ENCODE peak calls at places on chromosomes 7 and 10, in eight cellular contexts. Q is psoas muscle, S is lung, E is heart left ventricle, P is lower lobe of right lung, L is brain microvascular endothelial cell, V is endothelial cell, X is RWPE1. Y is an unnamed sample.

GRCh38 chr10:103327906-103328305 is 23.0 kb downstream of the PCGF6 start:
- DNase-seq in Q (no peak), X (no peak), P (no peak), L (no peak), V (no peak), S (no peak), E (no peak), Y (no peak)

GRCh38 chr10:124255556-124255955 is 162.2 kb upstream of the CHST15 start:
- DNase-seq in Q (no peak), V (no peak), L (no peak), X (no peak), E (no peak), S (no peak), P (no peak), Y (no peak)

GRCh38 chr10:109982123-109982522 is 25.7 kb upstream of the ADD3 start:
- DNase-seq in E (no peak), P (no peak), Q (no peak), V (no peak), X (no peak), L (no peak), S (no peak), Y (no peak)

GRCh38 chr7:118104812-118105441 is 79.0 kb upstream of the LSM8 start:
- DNase-seq in E (no peak), L (no peak), S (no peak), P (no peak), V (no peak), Q (no peak), X (peak; percentile 12), Y (peak; percentile 44)

GRCh38 chr7:151179946-151180345 is 7.1 kb downstream of the ASB10 start:
- DNase-seq in X (no peak), S (no peak), V (no peak), Q (peak; percentile 20), L (no peak), P (no peak), E (no peak), Y (no peak)

GRCh38 chr10:133236411-133237240 is 1.0 kb upstream of the VENTX start:
- DNase-seq in S (no peak), E (no peak), Q (no peak), X (no peak), L (no peak), V (no peak), P (no peak), Y (no peak)

GRCh38 chr7:4682621-4683042 is 537 bp downstream of the FOXK1 start:
- DNase-seq in P (peak; percentile 82), L (no peak), S (peak; percentile 58), X (no peak), Q (peak; percentile 77), V (peak; percentile 9), E (peak; percentile 55), Y (peak; percentile 47)

GRCh38 chr10:23432161-23432560 is 6.7 kb upstream of the OTUD1 start:
- DNase-seq in Q (no peak), S (no peak), E (no peak), X (peak; percentile 20), P (no peak), V (no peak), L (no peak), Y (peak; percentile 35)

GRCh38 chr7:45890125-45890901 is 2.0 kb downstream of the IGFBP1 start:
- DNase-seq in L (no peak), X (no peak), S (no peak), P (no peak), V (no peak), Q (no peak), E (no peak), Y (no peak)

GRCh38 chr7:91883676-91884362 is 3.3 kb upstream of the MTERF1 start:
- DNase-seq in L (no peak), V (no peak), S (no peak), Q (no peak), E (no peak), P (peak; percentile 44), X (no peak), Y (no peak)

GRCh38 chr7:81460646-81461045 is 309.2 kb downstream of the HGF start:
- DNase-seq in V (no peak), E (no peak), P (no peak), Q (no peak), S (no peak), X (no peak), L (no peak), Y (no peak)

GRCh38 chr7:106365252-106366005 is 80.6 kb upstream of the NAMPT start:
- DNase-seq in V (no peak), S (peak; percentile 60), X (peak; percentile 36), L (no peak), P (peak; percentile 67), E (no peak), Q (no peak), Y (peak; percentile 54)

GRCh38 chr10:106836923-106837322 is 327.6 kb downstream of the SORCS1 start:
- DNase-seq in E (no peak), X (no peak), P (no peak), Q (no peak), S (no peak), L (no peak), V (no peak), Y (no peak)

GRCh38 chr10:132503581-132504421 is 33.8 kb upstream of the INPP5A start:
- DNase-seq in S (no peak), L (no peak), V (no peak), Q (peak; percentile 48), E (peak; percentile 17), P (peak; percentile 35), X (no peak), Y (no peak)

GRCh38 chr10:9069136-9069535 is 1014.6 kb downstream of the GATA3 start:
- DNase-seq in V (no peak), L (no peak), S (no peak), Q (no peak), X (peak; percentile 63), E (no peak), P (no peak), Y (peak; percentile 25)

GRCh38 chr7:469591-469961 is 50.1 kb downstream of the PDGFA start:
- DNase-seq in L (no peak), V (no peak), Q (peak; percentile 30), P (no peak), S (no peak), E (no peak), X (no peak), Y (no peak)

GRCh38 chr10:37684765-37685164 is 172.6 kb downstream of the ZNF248 start:
- DNase-seq in L (no peak), E (no peak), V (no peak), X (no peak), Q (no peak), S (no peak), P (no peak), Y (no peak)

GRCh38 chr7:131010714-131011436 is 276.9 kb upstream of the KLF14 start:
- DNase-seq in V (no peak), X (no peak), L (no peak), S (no peak), P (no peak), Q (no peak), E (no peak), Y (peak; percentile 59)

GRCh38 chr10:89475137-89475536 is 60.3 kb downstream of the SLC16A12 start:
- DNase-seq in P (no peak), Q (no peak), S (no peak), L (no peak), X (no peak), E (no peak), V (no peak), Y (no peak)

GRCh38 chr10:132322621-132323048 is 9.4 kb upstream of the LRRC27 start:
- DNase-seq in X (peak; percentile 51), Q (no peak), E (no peak), S (no peak), P (peak; percentile 20), L (no peak), V (no peak), Y (peak; percentile 90)

GRCh38 chr10:61000769-61001730 is 57.1 kb upstream of the RHOBTB1 start:
- DNase-seq in L (no peak), P (peak; percentile 44), V (peak; percentile 31), X (peak; percentile 32), S (no peak), Q (no peak), E (no peak), Y (peak; percentile 8)

GRCh38 chr10:24456319-24456718 is 247.4 kb downstream of the KIAA1217 start:
- DNase-seq in L (peak; percentile 97), S (no peak), X (peak; percentile 64), P (no peak), V (no peak), E (no peak), Q (no peak), Y (peak; percentile 72)

GRCh38 chr10:80518807-80519360 is 18.8 kb upstream of the SH2D4B start:
- DNase-seq in X (no peak), P (no peak), V (no peak), S (no peak), L (no peak), E (peak; percentile 45), Q (peak; percentile 58), Y (no peak)

GRCh38 chr10:27464993-27465392 is 39.1 kb upstream of the RAB18 start:
- DNase-seq in E (no peak), X (no peak), Q (no peak), L (no peak), P (no peak), S (no peak), V (no peak), Y (no peak)

GRCh38 chr7:132073920-132074589 is 502.2 kb downstream of the PLXNA4 start:
- DNase-seq in E (no peak), Q (no peak), S (no peak), V (no peak), L (no peak), X (no peak), P (no peak), Y (no peak)

DNA sequence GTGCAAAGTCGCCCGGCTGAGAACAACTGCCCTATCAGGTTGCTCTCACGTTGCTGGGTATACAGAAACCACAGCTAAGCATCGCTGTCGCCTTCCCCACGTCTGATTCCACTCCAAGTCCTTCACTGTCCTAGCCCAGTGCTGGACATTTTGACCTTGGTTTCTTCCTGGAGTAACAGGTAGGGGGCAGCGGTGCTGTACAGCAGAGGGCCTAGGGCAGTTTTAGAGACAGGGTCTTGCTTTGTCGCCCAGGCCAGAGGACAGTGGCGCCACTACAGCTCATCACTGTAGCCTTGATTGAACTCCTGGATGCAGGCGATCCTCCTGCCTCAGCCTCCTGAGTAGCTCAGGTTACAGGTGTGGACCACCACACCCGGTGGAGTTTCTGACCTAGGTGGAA is 2.6 kb downstream of the CLDN15 start:
- DNase-seq in P (no peak), S (no peak), V (peak; percentile 52), L (no peak), E (no peak), X (no peak), Q (no peak), Y (no peak)
- TF ChIP-seq CTCF in P (peak; percentile 29), S (no peak), V (peak; percentile 27), L (peak; percentile 58), E (peak; percentile 8), X (peak; percentile 11), Q (peak; percentile 20), Y (no peak)

GRCh38 chr10:92011560-92012214 is 88.1 kb downstream of the BTAF1 start:
- DNase-seq in V (no peak), P (no peak), E (no peak), Q (no peak), S (no peak), L (peak; percentile 41), X (peak; percentile 87), Y (peak; percentile 73)
- TF ChIP-seq CTCF in V (no peak), P (no peak), E (no peak), Q (no peak), S (no peak), L (no peak), X (no peak), Y (no peak)

GRCh38 chr7:125059861-125060456 is 130.3 kb upstream of the POT1 start:
- DNase-seq in X (no peak), S (no peak), E (no peak), L (no peak), Q (no peak), V (no peak), P (no peak), Y (no peak)
- TF ChIP-seq CTCF in X (peak; percentile 54), S (no peak), E (peak; percentile 33), L (no peak), Q (no peak), V (peak; percentile 62), P (peak; percentile 25), Y (peak; percentile 42)

GRCh38 chr7:116293139-116293538 is 82.8 kb downstream of the TES start:
- DNase-seq in P (no peak), X (no peak), S (no peak), V (no peak), L (no peak), Q (no peak), E (no peak), Y (no peak)
- TF ChIP-seq CTCF in P (no peak), X (no peak), S (no peak), V (peak; percentile 31), L (peak; percentile 39), Q (no peak), E (no peak), Y (no peak)

Y was measured in MCF 10A.